ENCODE peak calls at places on chromosomes 11 and 22, in six cellular contexts. W is IMR-90, F is HCT116, T is heart left ventricle, J is Peyer's patch, A is body of pancreas. V is an unnamed sample.

GRCh38 chr22:25853902-25854301 is 111.9 kb downstream of the MYO18B start:
- DNase-seq in A (no peak), F (peak; percentile 6), J (no peak), T (no peak), W (no peak), V (no peak)

GRCh38 chr11:110710520-110711381 is 1.5 kb downstream of the ARHGAP20 start:
- DNase-seq in T (peak; percentile 24), W (peak; percentile 51), A (peak; percentile 53), F (no peak), J (peak; percentile 16), V (peak; percentile 79)

GRCh38 chr22:19610518-19611253 is 86.5 kb upstream of the CLDN5 start:
- DNase-seq in A (no peak), J (peak; percentile 49), W (no peak), T (no peak), F (no peak), V (no peak)

GRCh38 chr11:134261626-134262488 is 8.5 kb downstream of the ACAD8 start:
- DNase-seq in W (no peak), T (no peak), J (no peak), F (peak; percentile 6), A (peak; percentile 37), V (no peak)

GRCh38 chr22:39651783-39652058 is 81.2 kb downstream of the CACNA1I start:
- DNase-seq in T (no peak), F (no peak), W (peak; percentile 10), A (no peak), J (no peak), V (no peak)

GRCh38 chr11:119518746-119519382 is 95.9 kb upstream of the THY1 start:
- DNase-seq in F (no peak), T (no peak), W (peak; percentile 58), J (no peak), A (no peak), V (no peak)

GRCh38 chr11:8095356-8095755 is 14.3 kb downstream of the TUB start:
- DNase-seq in F (no peak), T (no peak), J (no peak), W (no peak), A (no peak), V (peak; percentile 58)

GRCh38 chr11:127106938-127107337 is 106.4 kb upstream of the KIRREL3 start:
- DNase-seq in A (peak; percentile 18), T (no peak), W (no peak), J (no peak), F (no peak), V (no peak)

GRCh38 chr11:65588199-65589054 is 7.2 kb downstream of the KCNK7 start:
- DNase-seq in A (peak; percentile 78), W (peak; percentile 32), F (no peak), J (peak; percentile 86), T (peak; percentile 76), V (peak; percentile 86)

GRCh38 chr11:100684101-100685065 is 2.7 kb upstream of the ARHGAP42 start:
- DNase-seq in A (no peak), W (no peak), F (peak; percentile 12), T (no peak), J (no peak), V (no peak)

GRCh38 chr11:128692750-128693578 is 908 bp upstream of the FLI1 start:
- DNase-seq in A (no peak), J (no peak), F (no peak), T (peak; percentile 56), W (no peak), V (no peak)

GRCh38 chr22:32202539-32203180 is 2.2 kb downstream of the RFPL2 start:
- DNase-seq in A (peak; percentile 73), J (no peak), F (peak; percentile 50), W (peak; percentile 22), T (peak; percentile 57), V (no peak)

GRCh38 chr11:93236741-93237675 is 39.2 kb upstream of the SLC36A4 start:
- DNase-seq in J (no peak), T (no peak), A (peak; percentile 51), W (peak; percentile 44), F (peak; percentile 34), V (no peak)

GRCh38 chr11:19934828-19935259 is 222.2 kb downstream of the NAV2 start:
- DNase-seq in W (peak; percentile 89), J (no peak), T (no peak), A (no peak), F (no peak), V (no peak)

GRCh38 chr11:97557399-97557798 is 1167.6 kb downstream of the JRKL start:
- DNase-seq in W (no peak), T (no peak), F (no peak), J (no peak), A (no peak), V (no peak)

GRCh38 chr11:88478136-88478785 is 140.7 kb upstream of the CTSC start:
- DNase-seq in J (no peak), T (no peak), F (no peak), A (no peak), W (peak; percentile 17), V (no peak)

GRCh38 chr11:42620796-42621195 is 691.0 kb upstream of the API5 start:
- DNase-seq in W (no peak), T (no peak), A (no peak), F (no peak), J (no peak), V (no peak)

GRCh38 chr11:44963948-44964347 is 13.3 kb upstream of the TP53I11 start:
- DNase-seq in T (no peak), A (no peak), J (no peak), W (no peak), F (no peak), V (no peak)

GRCh38 chr11:123404626-123405025 is 25.4 kb upstream of the GRAMD1B start:
- DNase-seq in A (no peak), J (no peak), T (peak; percentile 32), W (no peak), F (no peak), V (no peak)

GRCh38 chr11:23536907-23537306 is 676.6 kb upstream of the CCDC179 start:
- DNase-seq in J (no peak), F (no peak), W (no peak), T (no peak), A (no peak), V (no peak)

GRCh38 chr11:117833401-117833891 is 8.9 kb upstream of the FXYD2 start:
- DNase-seq in F (no peak), A (peak; percentile 96), T (peak; percentile 20), J (peak; percentile 12), W (no peak), V (peak; percentile 79)

GRCh38 chr22:29344137-29344536 is 28.6 kb upstream of the RASL10A start:
- DNase-seq in W (peak; percentile 79), J (no peak), T (peak; percentile 79), F (peak; percentile 86), A (peak; percentile 94), V (peak; percentile 94)

GRCh38 chr11:95923730-95924413 is at the start of gene MTMR2:
- DNase-seq in W (peak; percentile 70), J (peak; percentile 69), A (peak; percentile 82), F (peak; percentile 31), T (peak; percentile 83), V (peak; percentile 87)

GRCh38 chr11:43507171-43507570 is 148.5 kb downstream of the TTC17 start:
- DNase-seq in J (no peak), W (no peak), A (no peak), F (no peak), T (no peak), V (no peak)

GRCh38 chr11:102930451-102930850 is 25.1 kb downstream of the MMP13 start:
- DNase-seq in J (no peak), F (no peak), A (no peak), W (no peak), T (no peak), V (no peak)

GRCh38 chr11:44162004-44162403 is 66.5 kb downstream of the EXT2 start:
- DNase-seq in J (no peak), F (no peak), T (no peak), A (no peak), W (peak; percentile 41), V (no peak)

GRCh38 chr11:20337526-20338154 is 25.9 kb upstream of the HTATIP2 start:
- DNase-seq in J (no peak), A (no peak), F (peak; percentile 27), T (no peak), W (peak; percentile 11), V (no peak)

GRCh38 chr22:25563757-25564319 is 637 bp upstream of the GRK3 start:
- DNase-seq in W (peak; percentile 6), J (peak; percentile 58), A (peak; percentile 35), T (no peak), F (no peak), V (peak; percentile 67)

DNA sequence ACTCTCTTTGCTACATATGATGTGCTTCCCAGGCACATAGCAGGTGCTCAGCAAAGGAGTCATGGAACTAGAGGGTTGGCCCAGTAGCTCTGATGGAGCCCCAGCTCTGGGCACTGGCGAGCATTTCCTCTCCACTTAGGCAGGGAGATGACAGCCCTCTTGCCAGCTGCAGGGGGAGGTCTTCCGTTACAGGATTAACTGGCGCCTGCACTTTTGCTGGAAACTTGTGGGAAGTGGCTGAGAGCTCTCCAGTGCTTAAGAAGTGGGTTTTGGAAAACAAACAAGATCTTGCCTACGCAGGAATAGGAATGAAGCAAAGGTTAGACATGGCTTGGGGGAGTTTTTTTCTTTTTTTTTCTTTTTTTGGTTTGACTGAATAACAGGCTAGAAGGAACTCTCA is 75.5 kb downstream of the MICAL2 start:
- DNase-seq in F (no peak), A (no peak), J (no peak), W (peak; percentile 87), T (no peak), V (no peak)
- H3K27ac ChIP-seq in F (no peak overlapping the region), A (no peak overlapping the region), J (peak overlapping the region; percentile 31), W (peak overlapping the region; percentile 27), T (peak overlapping the region; percentile 50), V (peak overlapping the region; percentile 81)

GRCh38 chr22:35350539-35351503 is 30.1 kb upstream of the HMOX1 start:
- DNase-seq in W (peak; percentile 89), F (peak; percentile 81), J (peak; percentile 88), A (peak; percentile 94), T (peak; percentile 96), V (peak; percentile 98)
- TF ChIP-seq POLR2A in W (peak; percentile 60), F (peak; percentile 28), J (peak; percentile 35), A (no peak), T (peak; percentile 48), V (peak; percentile 44)

DNA sequence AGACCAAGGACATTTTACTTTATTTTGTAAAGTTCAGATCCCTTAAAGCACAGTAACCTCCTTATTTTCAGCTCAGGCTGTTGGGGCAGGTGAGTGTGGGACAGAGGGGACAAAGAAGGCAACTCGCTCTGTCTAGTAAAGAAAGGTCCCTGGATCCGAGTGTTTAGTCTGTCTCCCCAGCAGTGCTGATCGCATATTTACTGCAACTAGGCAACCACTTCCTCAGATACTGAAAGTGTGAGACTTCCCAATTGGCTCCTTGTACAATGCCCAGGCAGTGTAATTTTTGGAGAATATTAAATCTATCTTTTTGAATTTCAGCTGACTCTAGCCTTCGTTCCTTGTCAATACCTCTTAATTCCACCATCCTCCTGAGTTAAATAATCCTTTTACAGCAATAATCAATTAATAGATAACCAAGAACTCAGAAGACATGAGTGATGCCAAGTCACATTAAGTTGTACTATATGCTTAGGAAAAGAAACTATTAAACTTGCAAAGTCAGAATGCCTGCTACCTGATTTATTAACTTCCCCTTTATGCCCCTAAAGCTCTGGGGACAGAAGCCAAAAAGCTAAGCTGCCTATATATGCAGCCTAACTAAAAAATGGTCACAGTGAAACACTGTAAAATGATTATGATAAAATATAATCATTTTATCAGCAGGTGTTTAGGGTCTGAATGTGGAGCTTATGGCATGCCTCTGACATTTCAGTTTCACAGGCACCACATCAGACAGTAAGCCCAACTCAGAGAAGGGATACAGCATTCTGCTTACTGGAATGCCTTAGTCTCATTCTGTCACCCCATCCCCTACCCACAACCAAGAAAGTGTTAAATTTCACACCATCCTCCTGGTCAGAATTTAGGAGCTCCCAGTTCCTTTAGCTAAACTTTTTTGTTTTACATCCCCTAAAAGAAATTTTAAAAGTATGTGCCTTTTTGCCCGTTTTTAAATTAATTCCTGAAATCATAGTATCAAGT is 138.7 kb downstream of the TRIM44 start:
- DNase-seq in J (no peak), F (no peak), W (no peak), T (no peak), A (no peak), V (no peak)
- H3K27ac ChIP-seq in J (no peak overlapping the region), F (no peak overlapping the region), W (no peak overlapping the region), T (no peak overlapping the region), A (no peak overlapping the region), V (no peak overlapping the region)

GRCh38 chr11:2891901-2892214 is 6.3 kb upstream of the CDKN1C start:
- DNase-seq in J (peak; percentile 42), W (peak; percentile 30), F (no peak), T (peak; percentile 60), A (peak; percentile 83), V (no peak)
- TF ChIP-seq POLR2A in J (no peak), W (no peak), F (no peak), T (no peak), A (no peak), V (no peak)

V was measured in sigmoid colon.